ENCODE peak calls at places on chromosomes 11 and 22, in seven cellular contexts. W is bronchial epithelial cell, A is endothelial cell of umbilical vein, S is esophagus squamous epithelium, U is fibroblast of lung, X is A673, Q is left lung. E is an unnamed sample.

GRCh38 chr11:63512816-63513215 is 6.9 kb downstream of the LGALS12 start:
- DNase-seq in U (no peak), Q (no peak), S (no peak), A (no peak), X (no peak), W (no peak), E (no peak)

GRCh38 chr11:12556788-12557384 is 117.3 kb upstream of the TEAD1 start:
- DNase-seq in X (peak), W (peak), A (peak), Q (peak), U (peak), S (no peak), E (no peak)

GRCh38 chr22:19663286-19663815 is 51.0 kb upstream of the SEPTIN5 start:
- DNase-seq in A (peak), W (peak), Q (peak), S (no peak), X (peak), U (peak), E (no peak)

GRCh38 chr11:106389096-106389495 is 311.6 kb downstream of the AASDHPPT start:
- DNase-seq in A (no peak), W (peak), X (no peak), Q (no peak), S (no peak), U (peak), E (no peak)

GRCh38 chr22:39270792-39271191 is 26.0 kb upstream of the PDGFB start:
- DNase-seq in U (no peak), X (no peak), W (no peak), A (no peak), S (no peak), Q (no peak), E (no peak)

GRCh38 chr11:36149538-36150242 is 139.5 kb downstream of the COMMD9 start:
- DNase-seq in A (peak), Q (peak), S (no peak), X (peak), W (peak), U (peak), E (no peak)

GRCh38 chr22:22856364-22856763 is 31.3 kb upstream of the IGLL5 start:
- DNase-seq in S (no peak), A (no peak), X (no peak), U (no peak), Q (no peak), W (no peak), E (no peak)

GRCh38 chr11:118364956-118365615 is 5.7 kb downstream of the UBE4A start:
- DNase-seq in W (no peak), A (no peak), X (no peak), U (no peak), Q (no peak), S (no peak), E (no peak)

GRCh38 chr11:43644626-43645299 is 35.8 kb upstream of the HSD17B12 start:
- DNase-seq in A (no peak), U (peak), Q (no peak), W (peak), S (no peak), X (no peak), E (no peak)

GRCh38 chr11:8332196-8332595 is 68.5 kb upstream of the LMO1 start:
- DNase-seq in U (no peak), X (no peak), W (no peak), A (no peak), S (no peak), Q (no peak), E (no peak)

DNA sequence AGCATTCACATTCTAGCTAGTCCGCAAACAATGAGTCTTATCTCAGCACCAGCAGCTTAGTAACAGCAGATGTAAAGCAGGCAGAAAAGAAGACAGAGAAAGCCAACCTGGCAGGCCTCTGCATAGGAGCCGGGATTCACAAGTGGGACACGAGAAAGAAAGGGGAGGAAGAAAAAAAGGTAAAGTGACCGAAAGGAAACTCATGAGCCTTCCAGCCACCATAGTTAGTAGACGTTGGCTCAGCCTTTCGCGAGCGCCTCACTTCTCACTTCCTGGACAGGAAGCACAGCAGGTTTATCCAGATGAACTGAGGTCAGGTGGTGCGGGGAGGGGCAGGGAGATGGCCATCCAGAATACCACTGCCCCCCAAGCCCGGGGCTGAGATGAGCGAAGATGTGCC is 19.7 kb upstream of the KAT5 start:
- DNase-seq in A (no peak), X (no peak), W (no peak), Q (no peak), S (no peak), U (no peak), E (no peak)
- H3K4me3 ChIP-seq in A (no peak), X (no peak), W (no peak), Q (no peak), S (no peak), U (no peak), E (no peak)

DNA sequence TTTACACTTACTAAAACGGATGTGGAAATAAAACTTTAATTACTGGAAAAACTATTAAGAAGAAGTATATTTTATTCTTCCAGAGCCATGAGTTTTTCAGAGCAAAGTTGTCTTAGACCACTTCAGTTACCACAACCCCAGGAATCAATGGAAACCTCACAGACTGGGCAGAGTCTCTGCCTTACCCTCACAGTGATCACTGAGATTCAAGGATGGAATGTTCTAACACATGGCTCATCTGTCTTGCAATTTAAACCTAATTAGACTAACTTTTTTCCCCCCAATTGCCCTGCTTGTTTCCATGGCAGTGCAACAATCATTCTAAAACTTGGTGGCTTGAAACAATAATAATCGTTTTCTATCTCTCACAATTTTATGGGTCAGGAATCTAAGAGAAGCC is 121.0 kb upstream of the SLC5A12 start:
- DNase-seq in Q (no peak), S (no peak), X (no peak), U (no peak), A (no peak), W (no peak), E (no peak)
- TF ChIP-seq CTCF in Q (no peak), S (no peak), X (no peak), U (no peak), A (no peak), W (no peak), E (no peak)

GRCh38 chr11:6928916-6929315 is 2.7 kb downstream of the ZNF215 start:
- DNase-seq in U (no peak), A (no peak), Q (no peak), W (no peak), S (no peak), X (no peak), E (no peak)
- H3K4me3 ChIP-seq in U (no peak), A (no peak), Q (no peak), W (no peak), S (no peak), X (no peak), E (no peak)

GRCh38 chr22:21000215-21000986 is 1.5 kb downstream of the THAP7 start:
- DNase-seq in U (no peak), Q (no peak), X (no peak), S (no peak), W (no peak), A (no peak), E (no peak)
- TF ChIP-seq CTCF in U (no peak), Q (no peak), X (no peak), S (no peak), W (no peak), A (no peak), E (no peak)

E was measured in GM12864.